ENCODE peak calls at places on chromosomes 1 and 21, in six cellular contexts. J is IMR-90, F is HepG2, I is A549, B is K562, Q is HCT116. M is an unnamed sample.

GRCh38 chr21:18235545-18235944 is 9.1 kb upstream of the CHODL start:
- DNase-seq in J (no peak), F (no peak), I (no peak), B (no peak), Q (no peak), M (no peak)

GRCh38 chr1:87252406-87252805 is 76.3 kb upstream of the LMO4 start:
- DNase-seq in J (peak), F (no peak), I (no peak), B (no peak), Q (no peak), M (no peak)

GRCh38 chr1:78143152-78143551 is 97.4 kb downstream of the GIPC2 start:
- DNase-seq in J (no peak), F (no peak), I (no peak), B (no peak), Q (no peak), M (no peak)

GRCh38 chr1:20358761-20359263 is 68.1 kb downstream of the VWA5B1 start:
- DNase-seq in J (peak), F (peak), I (peak), B (no peak), Q (no peak), M (no peak)

GRCh38 chr1:87370519-87370918 is 41.8 kb downstream of the LMO4 start:
- DNase-seq in J (no peak), F (no peak), I (no peak), B (no peak), Q (no peak), M (no peak)

GRCh38 chr1:218165687-218166088 is 119.4 kb upstream of the RRP15 start:
- DNase-seq in J (no peak), F (no peak), I (no peak), B (no peak), Q (no peak), M (no peak)

GRCh38 chr1:226063362-226064167 is 1.0 kb downstream of the H3-3A start:
- DNase-seq in J (peak), F (peak), I (peak), B (peak), Q (no peak), M (no peak)

GRCh38 chr1:196466656-196467055 is 141.6 kb downstream of the KCNT2 start:
- DNase-seq in J (peak), F (no peak), I (no peak), B (no peak), Q (peak), M (no peak)

GRCh38 chr1:203771901-203772301 is 6.9 kb downstream of the LAX1 start:
- DNase-seq in J (no peak), F (no peak), I (no peak), B (no peak), Q (no peak), M (no peak)

GRCh38 chr1:152164542-152165136 is 5.6 kb upstream of the RPTN start:
- DNase-seq in J (no peak), F (no peak), I (no peak), B (no peak), Q (no peak), M (no peak)

GRCh38 chr1:232950197-232950918 is at the start of gene NTPCR:
- DNase-seq in J (peak), F (peak), I (peak), B (peak), Q (peak), M (peak)
- TF ChIP-seq POLR2A in J (peak), F (peak), I (peak), B (peak), Q (peak), M (no peak)

DNA sequence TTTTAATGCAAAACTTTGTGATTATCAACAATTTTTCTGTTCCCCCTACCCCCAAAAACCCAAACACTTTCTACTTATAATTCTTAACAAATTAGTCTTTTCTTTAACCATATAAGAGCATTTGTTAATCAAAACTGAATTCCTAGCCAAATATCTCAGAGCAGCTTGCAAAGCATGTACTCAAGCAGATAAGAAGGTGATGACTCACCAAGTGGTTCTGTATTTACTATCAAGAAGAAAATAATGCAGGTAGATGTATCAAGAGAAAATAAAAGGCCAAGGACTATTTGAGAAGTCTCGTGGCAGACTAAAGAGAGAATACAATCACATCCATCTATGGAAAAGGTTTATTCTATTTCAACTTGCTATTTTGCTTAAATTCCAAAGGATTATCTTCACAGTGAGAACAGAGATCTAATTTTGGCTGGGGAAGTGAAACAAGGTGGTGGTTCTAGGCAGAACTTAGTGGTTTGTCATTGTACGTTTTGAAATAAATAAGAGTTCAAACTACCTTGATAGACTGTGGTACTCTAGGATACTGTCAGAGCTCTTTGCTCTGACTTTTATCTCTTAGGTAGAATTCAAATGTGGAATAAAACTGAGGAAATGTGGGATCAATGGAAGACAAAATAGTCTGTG is 94.7 kb upstream of the NRIP1 start:
- DNase-seq in J (no peak), F (no peak), I (no peak), B (no peak), Q (no peak), M (no peak)
- TF ChIP-seq RAD21 in J (no peak), F (no peak), I (no peak), B (no peak), Q (no peak), M (no peak)

GRCh38 chr1:155002479-155003226 is at the start of gene ZBTB7B:
- DNase-seq in J (no peak), F (no peak), I (peak), B (peak), Q (no peak), M (no peak)
- TF ChIP-seq POLR2A in J (no peak), F (peak), I (no peak), B (peak), Q (no peak), M (no peak)

DNA sequence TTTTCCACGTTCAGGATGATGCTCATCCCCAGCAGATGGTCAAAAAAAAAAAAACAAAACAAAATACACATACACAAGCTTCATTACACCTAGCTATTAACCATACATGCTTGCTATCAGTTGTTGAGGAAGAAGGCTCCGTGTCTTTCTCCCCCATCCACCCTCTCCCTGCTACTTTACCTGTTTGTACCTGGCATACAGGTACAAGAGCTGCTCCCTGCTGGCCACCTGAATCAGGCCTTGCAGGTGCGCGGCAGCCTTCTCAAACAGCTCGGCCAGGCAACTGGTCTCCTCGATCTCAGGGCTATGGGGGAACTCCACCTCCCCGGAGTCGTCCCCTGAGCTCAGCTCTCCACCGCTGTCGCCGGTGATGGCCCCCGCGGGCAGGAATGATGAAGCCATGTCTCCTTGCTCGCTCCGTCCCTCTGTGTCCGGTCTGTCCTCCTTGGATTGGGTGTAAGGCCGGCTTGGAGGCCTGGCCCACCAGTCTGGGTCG is 464 bp downstream of the ACBD6 start:
- DNase-seq in J (no peak), F (no peak), I (no peak), B (no peak), Q (no peak), M (no peak)
- TF ChIP-seq RAD21 in J (no peak), F (no peak), I (no peak), B (no peak), Q (no peak), M (peak)

GRCh38 chr21:26798856-26799751 is 46.1 kb downstream of the ADAMTS1 start:
- DNase-seq in J (peak), F (no peak), I (no peak), B (no peak), Q (no peak), M (no peak)

GRCh38 chr21:26804895-26805609 is 40.2 kb downstream of the ADAMTS1 start:
- DNase-seq in J (peak), F (no peak), I (no peak), B (no peak), Q (no peak), M (no peak)

GRCh38 chr21:26800001-26800400 is 45.2 kb downstream of the ADAMTS1 start:
- DNase-seq in J (peak), F (no peak), I (no peak), B (no peak), Q (no peak), M (no peak)

GRCh38 chr21:26800455-26801454 is 44.5 kb downstream of the ADAMTS1 start:
- DNase-seq in J (peak), F (no peak), I (no peak), B (no peak), Q (no peak), M (no peak)

GRCh38 chr21:26801524-26801923 is 43.7 kb downstream of the ADAMTS1 start:
- DNase-seq in J (peak), F (no peak), I (no peak), B (no peak), Q (no peak), M (no peak)
- TF ChIP-seq POLR2A in J (no peak), F (no peak), I (no peak), B (no peak), Q (no peak), M (no peak)

DNA sequence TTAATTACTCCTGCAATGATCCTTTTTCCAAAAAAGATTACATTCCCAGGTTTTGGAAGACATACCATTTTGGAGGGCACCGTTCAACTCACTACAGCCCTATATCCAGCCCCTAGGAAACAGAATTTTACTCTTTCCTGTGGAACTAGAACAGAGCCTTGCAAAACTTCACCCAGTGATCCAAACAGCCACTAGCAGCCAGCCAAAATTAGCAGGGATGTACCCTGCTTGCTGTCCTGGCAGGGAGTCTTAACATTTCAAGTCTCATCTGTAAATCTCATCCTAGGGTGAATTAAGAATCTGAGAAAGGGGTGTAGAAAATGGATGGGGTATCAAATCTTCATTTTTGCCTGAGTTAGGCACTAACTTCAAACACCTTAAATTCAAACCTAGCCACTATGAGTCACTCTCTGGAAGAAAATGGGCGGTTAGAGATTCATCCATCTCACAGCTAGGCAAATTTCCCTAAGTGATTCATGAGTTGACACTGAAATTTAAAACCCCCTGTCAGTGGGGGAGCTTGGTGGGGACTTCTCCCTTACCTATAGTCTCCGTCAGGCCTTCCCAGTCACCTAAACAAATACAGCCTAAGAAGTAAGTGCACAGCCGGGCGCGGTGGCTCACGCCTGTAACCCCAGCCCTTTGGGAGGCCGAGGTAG is 9.5 kb downstream of the STYXL2 start:
- DNase-seq in J (no peak), F (no peak), I (no peak), B (no peak), Q (no peak), M (no peak)
- TF ChIP-seq RAD21 in J (no peak), F (no peak), I (no peak), B (no peak), Q (no peak), M (no peak)

GRCh38 chr1:178093150-178093957 is 550 bp upstream of the RASAL2 start:
- DNase-seq in J (peak), F (peak), I (peak), B (peak), Q (peak), M (peak)
- TF ChIP-seq POLR2A in J (no peak), F (peak), I (peak), B (peak), Q (peak), M (peak)

GRCh38 chr1:64487061-64487460 is 17.1 kb downstream of the CACHD1 start:
- DNase-seq in J (no peak), F (no peak), I (no peak), B (no peak), Q (no peak), M (no peak)
- TF ChIP-seq RAD21 in J (no peak), F (no peak), I (peak), B (peak), Q (peak), M (peak)

GRCh38 chr1:24191860-24192259 is 4.8 kb upstream of the IFNLR1 start:
- DNase-seq in J (peak), F (no peak), I (peak), B (peak), Q (no peak), M (no peak)
- TF ChIP-seq POLR2A in J (no peak), F (no peak), I (no peak), B (no peak), Q (no peak), M (no peak)